ENCODE peak calls at places on chromosome 15, in four cellular contexts. W is tibial artery; I is lower leg skin; E is effector memory CD4-positive, alpha-beta T cell. U is an unnamed sample.

GRCh38 chr15:44397869-44398268 is 29.6 kb upstream of the CTDSPL2 start:
- DNase-seq in W (no peak), I (no peak), E (no peak), U (no peak)

GRCh38 chr15:63358296-63359029 is 23.2 kb downstream of the CA12 start:
- DNase-seq in W (no peak), I (no peak), E (no peak), U (no peak)

GRCh38 chr15:101017041-101017754 is 98.0 kb downstream of the LRRK1 start:
- DNase-seq in W (no peak), I (peak), E (no peak), U (no peak)

GRCh38 chr15:32991544-32992192 is 202.8 kb downstream of the FMN1 start:
- DNase-seq in W (no peak), I (no peak), E (no peak), U (no peak)

GRCh38 chr15:94456246-94456645 is 224.9 kb downstream of the MCTP2 start:
- DNase-seq in W (no peak), I (no peak), E (no peak), U (no peak)

GRCh38 chr15:70710714-70711113 is 52.6 kb downstream of the UACA start:
- DNase-seq in W (no peak), I (no peak), E (no peak), U (no peak)

GRCh38 chr15:35126236-35126635 is 41.1 kb upstream of the NANOGP8 start:
- DNase-seq in W (no peak), I (no peak), E (no peak), U (no peak)

GRCh38 chr15:81002254-81003022 is 1.7 kb downstream of the TLNRD1 start:
- DNase-seq in W (no peak), I (no peak), E (no peak), U (no peak)

GRCh38 chr15:66483131-66483566 is 14.4 kb downstream of the SNAPC5 start:
- DNase-seq in W (no peak), I (no peak), E (no peak), U (no peak)

GRCh38 chr15:77426871-77427270 is 6.2 kb downstream of the HMG20A start:
- DNase-seq in W (no peak), I (no peak), E (no peak), U (no peak)

GRCh38 chr15:88913850-88914169 is 631 bp upstream of the MFGE8 start:
- DNase-seq in W (no peak), I (no peak), E (no peak), U (no peak)

GRCh38 chr15:25171111-25171811 is 216.5 kb downstream of the SNRPN start:
- DNase-seq in W (no peak), I (no peak), E (no peak), U (no peak)

GRCh38 chr15:83854314-83854713 is 200.4 kb downstream of the ADAMTSL3 start:
- DNase-seq in W (no peak), I (no peak), E (no peak), U (no peak)

GRCh38 chr15:69715205-69715604 is 262.6 kb downstream of the RPLP1 start:
- DNase-seq in W (no peak), I (no peak), E (no peak), U (no peak)

GRCh38 chr15:91508633-91509032 is 344.9 kb upstream of the SLCO3A1 start:
- DNase-seq in W (no peak), I (no peak), E (no peak), U (no peak)

GRCh38 chr15:25244731-25245585 is 193.9 kb downstream of the UBE3A start:
- DNase-seq in W (peak), I (no peak), E (no peak), U (no peak)

GRCh38 chr15:35306361-35306981 is 221.4 kb upstream of the NANOGP8 start:
- DNase-seq in W (no peak), I (no peak), E (no peak), U (no peak)

GRCh38 chr15:34578283-34578674 is 5.2 kb downstream of the GOLGA8B start:
- DNase-seq in W (no peak), I (no peak), E (no peak), U (no peak)

GRCh38 chr15:63509056-63509696 is 4.8 kb downstream of the USP3 start:
- DNase-seq in W (no peak), I (no peak), E (no peak), U (no peak)

GRCh38 chr15:44296625-44297524 is 8.4 kb downstream of the GOLM2 start:
- DNase-seq in W (no peak), I (no peak), E (no peak), U (no peak)

GRCh38 chr15:51130344-51130743 is 35.6 kb upstream of the TNFAIP8L3 start:
- DNase-seq in W (no peak), I (no peak), E (no peak), U (no peak)

GRCh38 chr15:42760759-42761158 is 23.8 kb upstream of the CDAN1 start:
- DNase-seq in W (no peak), I (no peak), E (no peak), U (no peak)
- H3K4me3 ChIP-seq in W (no peak), I (no peak), E (no peak), U (no peak)

GRCh38 chr15:31305375-31305774 is 21.3 kb upstream of the KLF13 start:
- DNase-seq in W (no peak), I (peak), E (no peak), U (peak)

GRCh38 chr15:31304736-31305365 is 21.8 kb upstream of the KLF13 start:
- DNase-seq in W (no peak), I (peak), E (no peak), U (peak)

GRCh38 chr15:31302778-31303433 is 23.7 kb upstream of the KLF13 start:
- DNase-seq in W (peak), I (peak), E (no peak), U (peak)

GRCh38 chr15:31303434-31304073 is 23.1 kb upstream of the KLF13 start:
- DNase-seq in W (peak), I (peak), E (no peak), U (peak)

GRCh38 chr15:31304074-31304648 is 22.5 kb upstream of the KLF13 start:
- DNase-seq in W (peak), I (peak), E (no peak), U (no peak)
- H3K4me3 ChIP-seq in W (no peak), I (no peak), E (no peak), U (no peak)

GRCh38 chr15:41774873-41775417 is 661 bp downstream of the MAPKBP1 start:
- DNase-seq in W (no peak), I (no peak), E (no peak), U (no peak)

GRCh38 chr15:41773729-41774061 is 589 bp upstream of the MAPKBP1 start:
- DNase-seq in W (no peak), I (no peak), E (no peak), U (no peak)

GRCh38 chr15:41777421-41777973 is 3.2 kb downstream of the MAPKBP1 start:
- DNase-seq in W (no peak), I (no peak), E (no peak), U (no peak)

GRCh38 chr15:41774062-41774872 is at the start of gene MAPKBP1:
- DNase-seq in W (peak), I (peak), E (peak), U (peak)

DNA sequence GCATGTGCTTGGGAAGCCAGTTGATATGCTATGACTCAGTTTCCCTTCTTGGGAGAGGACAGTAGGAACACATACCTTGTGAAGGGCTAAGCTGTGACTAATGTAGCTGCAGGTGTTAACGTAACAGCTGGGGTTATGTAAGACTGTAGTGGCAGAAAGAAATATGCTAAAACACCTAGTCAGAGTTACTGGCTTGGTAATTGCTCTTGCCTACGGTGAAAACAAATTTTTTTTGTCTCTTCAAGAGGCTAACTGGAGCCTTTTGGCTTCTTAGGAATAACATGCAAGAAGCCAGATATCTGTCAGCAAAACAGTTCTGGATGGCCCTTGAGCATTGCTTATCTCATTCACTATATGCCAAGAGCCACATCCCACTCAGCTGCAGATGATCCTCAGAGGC is 1.4 kb downstream of the MAPKBP1 start:
- DNase-seq in W (no peak), I (no peak), E (no peak), U (no peak)
- H3K4me3 ChIP-seq in W (peak), I (no peak), E (peak), U (peak)

GRCh38 chr15:78880242-78880533 is 7.5 kb downstream of the MORF4L1 start:
- DNase-seq in W (no peak), I (no peak), E (no peak), U (no peak)
- H3K4me3 ChIP-seq in W (no peak), I (no peak), E (no peak), U (no peak)

GRCh38 chr15:39782441-39783138 is at the start of gene FSIP1:
- DNase-seq in W (peak), I (peak), E (peak), U (peak)

GRCh38 chr15:39784125-39784524 is 1.5 kb upstream of the FSIP1 start:
- DNase-seq in W (no peak), I (no peak), E (no peak), U (no peak)

GRCh38 chr15:39784638-39785037 is 2.0 kb upstream of the FSIP1 start:
- DNase-seq in W (no peak), I (no peak), E (no peak), U (no peak)

GRCh38 chr15:39781967-39782292 is 711 bp downstream of the FSIP1 start:
- DNase-seq in W (no peak), I (no peak), E (no peak), U (no peak)

GRCh38 chr15:39783244-39783820 is 691 bp upstream of the FSIP1 start:
- DNase-seq in W (no peak), I (no peak), E (no peak), U (no peak)
- H3K4me3 ChIP-seq in W (peak), I (peak), E (peak), U (peak)

GRCh38 chr15:31391687-31392671 is 65.3 kb downstream of the KLF13 start:
- DNase-seq in W (peak), I (peak), E (peak), U (peak)

GRCh38 chr15:31390029-31390428 is 63.4 kb downstream of the KLF13 start:
- DNase-seq in W (no peak), I (peak), E (no peak), U (no peak)

GRCh38 chr15:31392761-31393401 is 66.2 kb downstream of the KLF13 start:
- DNase-seq in W (no peak), I (no peak), E (no peak), U (no peak)

GRCh38 chr15:31389576-31389975 is 62.9 kb downstream of the KLF13 start:
- DNase-seq in W (no peak), I (peak), E (no peak), U (no peak)

DNA sequence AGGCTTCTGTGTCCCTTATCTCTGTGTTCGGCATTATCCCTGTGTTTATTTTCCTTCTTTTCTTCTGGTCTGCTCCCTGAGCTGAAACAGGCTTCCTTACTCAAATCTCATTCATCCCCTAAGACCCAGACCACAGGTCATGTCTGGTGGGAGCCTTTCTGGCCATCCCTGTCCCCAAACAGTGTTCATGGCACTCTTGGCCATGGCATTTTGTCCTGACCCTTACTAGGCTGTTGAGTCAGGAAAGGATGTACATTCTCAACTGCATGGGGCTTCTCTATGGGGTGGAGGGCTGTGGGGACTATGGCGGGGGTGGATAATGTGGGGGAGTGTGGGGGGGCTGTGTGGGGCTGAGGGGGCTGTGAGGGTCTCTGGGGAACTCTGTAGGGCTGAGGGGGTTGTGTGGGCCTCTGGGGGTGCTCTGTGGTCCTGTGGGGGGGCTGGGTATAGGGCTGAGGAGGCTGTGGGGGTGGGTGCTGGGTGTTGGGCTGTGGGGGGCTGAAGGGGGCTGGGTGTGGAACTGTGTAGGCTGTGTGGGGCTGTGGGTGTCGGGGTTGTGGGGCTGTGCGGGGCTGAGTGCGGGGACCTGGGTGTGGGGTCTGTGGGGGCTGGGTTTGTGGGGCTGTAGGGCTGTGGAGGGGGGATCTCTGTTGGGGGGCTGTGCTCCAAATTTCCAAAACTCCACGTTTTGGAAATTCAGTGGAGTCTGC is 64.3 kb downstream of the KLF13 start:
- DNase-seq in W (no peak), I (peak), E (no peak), U (no peak)
- H3K4me3 ChIP-seq in W (peak), I (no peak), E (no peak), U (no peak)

U was measured in DND-41.